ENCODE peak calls at places on chromosomes 11 and 22, in six cellular contexts. F is CD8-positive, alpha-beta T cell; U is right lobe of liver; N is ascending aorta; P is AG09319; G is osteocyte. M is an unnamed sample.

GRCh38 chr11:73929388-73929787 is 21.4 kb upstream of the DNAJB13 start:
- DNase-seq in U (no peak), G (no peak), P (no peak), F (no peak), N (no peak), M (no peak)

GRCh38 chr11:94767701-94768601 is at the start of gene AMOTL1:
- DNase-seq in F (peak), N (peak), U (peak), G (peak), P (peak), M (peak)

GRCh38 chr11:113504586-113504985 is 29.4 kb upstream of the DRD2 start:
- DNase-seq in G (peak), P (no peak), U (no peak), F (no peak), N (no peak), M (no peak)

GRCh38 chr11:11973361-11973800 is 35.0 kb downstream of the DKK3 start:
- DNase-seq in N (peak), P (peak), G (peak), U (peak), F (no peak), M (peak)

GRCh38 chr11:82988936-82989627 is 82.6 kb downstream of the RAB30 start:
- DNase-seq in F (no peak), U (no peak), P (no peak), N (no peak), G (no peak), M (no peak)

GRCh38 chr11:26698224-26698623 is 23.6 kb downstream of the SLC5A12 start:
- DNase-seq in F (no peak), G (no peak), P (no peak), N (no peak), U (peak), M (no peak)

GRCh38 chr11:79287952-79288351 is 152.9 kb downstream of the TENM4 start:
- DNase-seq in N (no peak), F (no peak), P (no peak), U (no peak), G (no peak), M (no peak)

GRCh38 chr11:16612801-16613400 is 125.5 kb upstream of the C11orf58 start:
- DNase-seq in U (no peak), N (no peak), P (no peak), F (no peak), G (no peak), M (no peak)

GRCh38 chr11:116852261-116853125 is 15.1 kb upstream of the APOA1 start:
- DNase-seq in F (no peak), N (no peak), U (no peak), P (no peak), G (no peak), M (peak)

GRCh38 chr11:9028591-9028990 is 24.8 kb upstream of the NRIP3 start:
- DNase-seq in G (no peak), P (no peak), U (no peak), F (no peak), N (no peak), M (no peak)

GRCh38 chr11:995752-996420 is 40.6 kb downstream of the MUC6 start:
- DNase-seq in G (no peak), F (no peak), N (no peak), U (no peak), P (no peak), M (peak)

GRCh38 chr11:67616431-67617242 is 9.9 kb downstream of the NDUFV1 start:
- DNase-seq in P (no peak), N (no peak), U (peak), G (no peak), F (no peak), M (no peak)

GRCh38 chr11:63770763-63771162 is 2.2 kb upstream of the ZFTA start:
- DNase-seq in G (no peak), U (no peak), P (no peak), N (no peak), F (no peak), M (no peak)

GRCh38 chr22:38954414-38955043 is 2.9 kb upstream of the APOBEC3A start:
- DNase-seq in G (no peak), N (no peak), F (no peak), U (no peak), P (no peak), M (no peak)

DNA sequence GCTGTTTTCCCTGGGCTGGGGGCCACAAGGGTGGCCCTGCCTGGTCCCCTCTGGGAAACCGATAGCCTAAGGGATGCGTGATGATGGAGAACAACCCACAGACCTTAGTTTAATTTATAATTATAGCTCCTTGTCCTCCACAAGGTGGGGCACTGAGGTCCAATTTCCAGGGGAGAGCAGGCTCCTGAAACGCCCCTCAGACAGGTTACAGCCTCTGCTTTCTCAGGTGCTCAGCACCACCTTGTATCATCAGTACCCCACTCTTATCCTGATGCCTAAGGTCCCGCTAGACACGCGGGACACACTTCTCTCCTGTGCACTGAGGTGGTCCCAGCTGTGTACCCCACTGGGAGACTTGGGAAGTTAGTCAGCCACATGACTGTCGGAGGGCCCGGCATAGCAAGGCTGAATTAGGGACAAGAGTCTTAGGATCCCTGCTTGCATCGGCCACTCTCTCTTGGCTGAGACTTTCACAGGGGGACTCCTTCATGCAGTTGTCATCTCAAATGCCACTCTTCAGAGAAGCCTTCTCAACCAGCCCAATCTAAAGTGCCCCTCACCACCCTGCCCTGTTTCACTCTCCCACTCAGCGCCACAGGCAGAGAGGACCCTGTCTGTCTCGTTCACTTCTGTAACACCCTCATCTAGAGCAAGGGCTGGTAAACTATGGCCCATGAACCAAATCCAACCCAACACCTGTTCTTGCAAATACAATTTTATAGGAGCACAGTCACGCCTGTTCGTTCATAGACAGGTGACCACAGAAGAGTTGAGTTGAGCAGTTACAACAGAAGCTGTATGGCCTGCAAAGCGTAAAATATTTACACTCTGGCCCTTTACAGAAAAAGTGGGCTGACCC is 20.4 kb downstream of the SERPIND1 start:
- DNase-seq in P (no peak), F (no peak), U (no peak), N (no peak), G (no peak), M (no peak)
- TF ChIP-seq CTCF in P (no peak), F (no peak), U (no peak), N (no peak), G (no peak), M (no peak)

GRCh38 chr11:125085301-125086081 is 22.4 kb downstream of the SLC37A2 start:
- DNase-seq in N (no peak), F (no peak), G (peak), P (no peak), U (no peak), M (no peak)
- TF ChIP-seq CTCF in N (no peak), F (no peak), G (no peak), P (no peak), U (no peak), M (no peak)

DNA sequence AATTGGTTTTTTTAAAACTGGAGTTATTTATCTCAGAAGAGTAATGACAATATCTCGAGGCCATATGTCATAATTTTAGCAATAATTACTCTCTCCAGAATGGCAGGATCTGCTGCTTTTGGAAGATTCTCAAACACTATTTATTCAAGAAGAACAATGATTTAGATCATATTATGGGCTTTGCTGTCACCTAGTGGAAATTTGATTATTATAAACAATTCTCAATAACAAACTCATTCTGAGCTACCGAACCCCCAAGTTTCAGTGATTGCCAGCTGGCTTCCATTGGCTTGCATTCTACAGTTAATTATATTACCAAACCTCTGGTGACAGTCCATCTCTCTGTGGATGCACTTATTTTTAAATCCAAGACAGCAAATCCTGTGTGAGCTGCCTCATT is 27.9 kb upstream of the SLC36A4 start:
- DNase-seq in N (no peak), G (no peak), F (no peak), U (no peak), P (no peak), M (peak)
- TF ChIP-seq CTCF in N (no peak), G (peak), F (peak), U (peak), P (peak), M (peak)

DNA sequence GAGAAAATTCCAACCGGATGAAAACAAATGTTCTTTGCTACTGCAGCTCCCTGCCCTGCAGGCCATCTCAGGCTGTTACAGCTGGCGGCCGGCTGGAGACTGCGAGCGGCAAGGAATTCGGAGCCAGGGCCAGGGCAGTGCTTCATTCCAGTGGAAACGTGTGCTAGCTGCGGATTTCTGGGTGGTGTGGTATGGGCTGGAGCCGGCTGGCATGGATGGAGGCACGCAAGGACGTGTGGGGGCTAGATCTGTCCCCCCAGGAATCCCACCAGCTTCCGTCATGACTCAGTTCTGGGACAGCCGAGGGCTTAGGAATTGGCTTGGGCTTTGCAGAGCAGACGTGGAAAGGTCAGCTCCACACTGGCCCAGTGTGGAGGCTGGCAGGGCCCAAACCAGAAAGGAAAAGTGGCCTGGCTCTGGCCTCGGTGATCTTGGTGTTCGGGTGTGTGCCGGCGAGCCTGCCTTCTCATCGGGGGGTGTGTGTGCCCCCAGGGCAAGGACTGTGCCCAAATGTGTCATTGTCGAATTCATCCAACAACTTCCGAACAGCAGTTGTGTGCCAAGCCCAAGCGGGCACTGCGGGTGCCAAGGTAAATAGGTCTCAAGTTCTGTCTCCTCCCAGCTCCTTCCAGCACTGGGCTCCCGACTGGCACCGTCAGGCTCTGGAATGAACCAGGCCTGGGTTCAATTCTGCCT is 48.1 kb upstream of the SHISAL1 start:
- DNase-seq in U (no peak), N (no peak), G (peak), F (no peak), P (peak), M (peak)
- TF ChIP-seq CTCF in U (no peak), N (peak), G (peak), F (no peak), P (peak), M (peak)

M was measured in choroid plexus epithelial cell.